ENCODE peak calls at places on chromosomes 1 and 21, in eight cellular contexts. G is EH; P is AG09319; H is stimulated activated CD8-positive, alpha-beta memory T cell treated with anti-CD3 and anti-CD28 coated beads, Interleukin-12 subunit alpha, Interleukin-12 subunit beta, amount 100 ng/mL, for 4 hours; E is substantia nigra; X is MG63; I is GDM1; U is HCEC 1CT. W is an unnamed sample.

GRCh38 chr21:41135715-41136114 is 32.2 kb upstream of the BACE2 start:
- DNase-seq in G (no peak), P (no peak), H (no peak), E (no peak), X (no peak), I (no peak), U (no peak), W (no peak)

GRCh38 chr21:38170705-38171682 is 85.8 kb upstream of the KCNJ15 start:
- DNase-seq in G (peak), P (no peak), H (no peak), E (no peak), X (no peak), I (no peak), U (peak), W (no peak)

GRCh38 chr1:149848811-149849210 is 50.6 kb upstream of the BOLA1 start:
- DNase-seq in G (no peak), P (no peak), H (no peak), E (no peak), X (no peak), I (no peak), U (peak), W (no peak)

GRCh38 chr1:50593515-50593914 is 170.3 kb upstream of the DMRTA2 start:
- DNase-seq in G (no peak), P (no peak), H (no peak), E (no peak), X (no peak), I (no peak), U (no peak), W (no peak)

GRCh38 chr1:184513421-184513820 is 126.6 kb downstream of the C1orf21 start:
- DNase-seq in G (peak), P (no peak), H (no peak), E (no peak), X (no peak), I (no peak), U (no peak), W (no peak)

GRCh38 chr21:38965910-38966504 is 160.3 kb downstream of the ETS2 start:
- DNase-seq in G (peak), P (no peak), H (no peak), E (no peak), X (no peak), I (no peak), U (peak), W (no peak)

GRCh38 chr1:57188169-57188568 is 222.4 kb upstream of the C8B start:
- DNase-seq in G (no peak), P (no peak), H (no peak), E (no peak), X (no peak), I (no peak), U (no peak), W (no peak)

GRCh38 chr21:38343691-38344090 is 86.9 kb downstream of the KCNJ15 start:
- DNase-seq in G (peak), P (no peak), H (no peak), E (no peak), X (peak), I (no peak), U (no peak), W (no peak)

GRCh38 chr21:44300262-44300959 is 558 bp downstream of the PFKL start:
- DNase-seq in G (peak), P (no peak), H (peak), E (peak), X (peak), I (peak), U (peak), W (peak)

GRCh38 chr1:30371888-30372791 is 351.2 kb downstream of the MATN1 start:
- DNase-seq in G (no peak), P (no peak), H (no peak), E (no peak), X (no peak), I (no peak), U (no peak), W (no peak)

GRCh38 chr1:62484824-62485468 is 48.1 kb downstream of the USP1 start:
- DNase-seq in G (no peak), P (no peak), H (no peak), E (no peak), X (no peak), I (no peak), U (no peak), W (no peak)

GRCh38 chr1:192633533-192634258 is 2.3 kb upstream of the RGS13 start:
- DNase-seq in G (no peak), P (peak), H (no peak), E (no peak), X (peak), I (no peak), U (no peak), W (no peak)

GRCh38 chr1:79295967-79296366 is 289.4 kb upstream of the ADGRL4 start:
- DNase-seq in G (peak), P (no peak), H (no peak), E (no peak), X (no peak), I (no peak), U (no peak), W (no peak)

GRCh38 chr1:110185181-110185580 is 24.9 kb upstream of the KCNC4 start:
- DNase-seq in G (no peak), P (no peak), H (no peak), E (no peak), X (no peak), I (no peak), U (no peak), W (no peak)

GRCh38 chr1:215521279-215521678 is 45.8 kb upstream of the KCTD3 start:
- DNase-seq in G (no peak), P (no peak), H (no peak), E (no peak), X (no peak), I (no peak), U (no peak), W (no peak)

GRCh38 chr1:32249831-32250525 is 1.1 kb upstream of the LCK start:
- DNase-seq in G (peak), P (no peak), H (peak), E (no peak), X (no peak), I (peak), U (no peak), W (no peak)